ENCODE peak calls at places on chromosomes 2 and 18, in four cellular contexts. A, X, O and N are unnamed samples.

GRCh38 chr2:236563953-236564352 is 5.7 kb upstream of the ACKR3 start:
- DNase-seq in A (no peak), X (no peak), O (no peak), N (no peak)

GRCh38 chr2:240983361-240983995 is 14.9 kb upstream of the SNED1 start:
- DNase-seq in A (peak), X (no peak), O (peak), N (peak)

GRCh38 chr2:70104231-70105111 is 17.2 kb downstream of the PCBP1 start:
- DNase-seq in A (peak), X (peak), O (no peak), N (peak)

GRCh38 chr2:123518387-123518786 is 506.7 kb upstream of the CNTNAP5 start:
- DNase-seq in A (no peak), X (no peak), O (no peak), N (no peak)

GRCh38 chr2:227377461-227378351 is 1.4 kb downstream of the TM4SF20 start:
- DNase-seq in A (no peak), X (no peak), O (no peak), N (no peak)

GRCh38 chr18:75173125-75173432 is 35.9 kb downstream of the PTGR3 start:
- DNase-seq in A (no peak), X (peak), O (no peak), N (peak)

GRCh38 chr2:225496548-225496947 is 97.0 kb downstream of the NYAP2 start:
- DNase-seq in A (no peak), X (no peak), O (no peak), N (no peak)

GRCh38 chr2:171174075-171174474 is 13.4 kb upstream of the TLK1 start:
- DNase-seq in A (no peak), X (no peak), O (no peak), N (no peak)

GRCh38 chr2:216159161-216159560 is 50.0 kb downstream of the XRCC5 start:
- DNase-seq in A (no peak), X (no peak), O (no peak), N (no peak)

GRCh38 chr2:9206991-9207640 is 504 bp downstream of the ASAP2 start:
- DNase-seq in A (no peak), X (no peak), O (peak), N (peak)

GRCh38 chr18:34543356-34543755 is 166.7 kb upstream of the DTNA start:
- DNase-seq in A (no peak), X (no peak), O (no peak), N (no peak)

GRCh38 chr18:61748024-61748423 is 144.8 kb downstream of the RNF152 start:
- DNase-seq in A (no peak), X (no peak), O (no peak), N (no peak)

GRCh38 chr18:80202264-80202998 is 44.9 kb downstream of the PARD6G start:
- DNase-seq in A (no peak), X (no peak), O (no peak), N (no peak)

GRCh38 chr2:98936133-98936916 is at the start of gene CRACDL:
- DNase-seq in A (peak), X (peak), O (peak), N (peak)

GRCh38 chr18:68725341-68725740 is 10.4 kb upstream of the TMX3 start:
- DNase-seq in A (no peak), X (no peak), O (no peak), N (no peak)

GRCh38 chr2:102634831-102635241 is 15.5 kb downstream of the SLC9A2 start:
- DNase-seq in A (no peak), X (no peak), O (no peak), N (no peak)

GRCh38 chr2:167833294-167833693 is 414.1 kb downstream of the STK39 start:
- DNase-seq in A (no peak), X (no peak), O (no peak), N (no peak)

GRCh38 chr18:59697236-59697932 is at the start of gene CCBE1:
- DNase-seq in A (peak), X (no peak), O (peak), N (no peak)